ENCODE peak calls at places on chromosome 13, in ten cellular contexts. Y is AG10803; N is non-pigmented ciliary epithelial cell; H is stimulated activated CD8-positive, alpha-beta memory T cell treated with anti-CD3 and anti-CD28 coated beads, Interleukin-4, amount 100 ng/mL, for 4 hours; D is lower leg skin; G is GM12865; F is body of pancreas; B is NCI-H1694 treated with DMSO at 0.1 percent for 48 hours; V is GDM1; O is nucleus accumbens. L is an unnamed sample.

GRCh38 chr13:24274452-24274971 is 34.9 kb upstream of the C1QTNF9 start:
- DNase-seq in O (no peak), H (peak; percentile 50), N (no peak), Y (no peak), F (peak; percentile 55), D (no peak), B (no peak), V (peak; percentile 56), G (peak; percentile 93), L (no peak)

GRCh38 chr13:31824705-31825512 is 85.6 kb downstream of the RXFP2 start:
- DNase-seq in V (peak; percentile 28), B (no peak), Y (peak; percentile 71), G (peak; percentile 51), O (no peak), H (no peak), D (no peak), N (no peak), F (no peak), L (no peak)

GRCh38 chr13:100724568-100724967 is 50.0 kb upstream of the TMTC4 start:
- DNase-seq in H (no peak), N (no peak), B (no peak), F (peak; percentile 38), V (no peak), D (no peak), G (no peak), O (no peak), Y (no peak), L (no peak)

GRCh38 chr13:113907637-113908617 is 44.1 kb upstream of the GAS6 start:
- DNase-seq in V (no peak), D (no peak), H (no peak), G (no peak), B (peak; percentile 91), O (no peak), Y (peak; percentile 91), N (peak; percentile 49), F (no peak), L (no peak)

GRCh38 chr13:99996177-99996705 is 14.7 kb downstream of the ZIC2 start:
- DNase-seq in H (no peak), B (no peak), G (no peak), D (no peak), V (no peak), Y (no peak), N (no peak), O (no peak), F (no peak), L (no peak)

GRCh38 chr13:101893021-101893420 is 440.5 kb downstream of the ITGBL1 start:
- DNase-seq in D (no peak), O (no peak), B (no peak), G (no peak), H (no peak), N (no peak), V (no peak), Y (no peak), F (no peak), L (no peak)

GRCh38 chr13:97395437-97396136 is 38.4 kb upstream of the RAP2A start:
- DNase-seq in D (no peak), G (no peak), Y (peak; percentile 37), F (no peak), B (no peak), O (no peak), H (no peak), V (no peak), N (no peak), L (no peak)

GRCh38 chr13:60164490-60164889 is 762 bp upstream of the DIAPH3 start:
- DNase-seq in D (no peak), Y (peak; percentile 30), N (no peak), H (no peak), V (no peak), F (peak; percentile 4), G (peak; percentile 7), O (no peak), B (no peak), L (no peak)

GRCh38 chr13:81987159-81987558 is 1646.2 kb upstream of the SPRY2 start:
- DNase-seq in N (no peak), G (no peak), B (no peak), H (no peak), D (no peak), Y (no peak), F (no peak), V (no peak), O (no peak), L (no peak)

GRCh38 chr13:108850706-108851105 is 221.3 kb downstream of the MYO16 start:
- DNase-seq in V (no peak), O (no peak), G (no peak), D (no peak), N (no peak), F (no peak), B (no peak), H (no peak), Y (no peak), L (no peak)